ENCODE peak calls at places on chromosomes 11 and 22, in six cellular contexts. T is CD8-positive, alpha-beta memory T cell; Z is WERI-Rb-1; Y is upper lobe of right lung; B is pancreas; P is body of pancreas. N is an unnamed sample. For H3K36me3, the result is how much of the 10 kb centered on the place peaks cover.

GRCh38 chr11:135027461-135027860 is 615.4 kb upstream of the B3GAT1 start:
- DNase-seq in T (no peak), Z (no peak), Y (no peak), B (peak), P (peak), N (no peak)

GRCh38 chr22:17105143-17106129 is 15.7 kb downstream of the TMEM121B start:
- DNase-seq in T (no peak), Z (no peak), Y (peak), B (no peak), P (no peak), N (no peak)

GRCh38 chr11:95520765-95521542 is 268.6 kb downstream of the FAM76B start:
- DNase-seq in T (no peak), Z (no peak), Y (no peak), B (no peak), P (no peak), N (peak)

GRCh38 chr11:33553486-33553885 is 147.1 kb downstream of the C11orf91 start:
- DNase-seq in T (no peak), Z (no peak), Y (no peak), B (no peak), P (no peak), N (no peak)

GRCh38 chr11:104653011-104653806 is 245.1 kb downstream of the CASP12 start:
- DNase-seq in T (peak), Z (no peak), Y (no peak), B (no peak), P (peak), N (no peak)

GRCh38 chr22:34992672-34993071 is 73.3 kb upstream of the ISX start:
- DNase-seq in T (no peak), Z (no peak), Y (no peak), B (no peak), P (no peak), N (no peak)

GRCh38 chr22:48250937-48251530 is 1488.6 kb downstream of the TBC1D22A start:
- DNase-seq in T (no peak), Z (no peak), Y (no peak), B (no peak), P (no peak), N (no peak)

GRCh38 chr11:73227571-73228211 is 9.6 kb downstream of the P2RY2 start:
- DNase-seq in T (no peak), Z (no peak), Y (peak), B (peak), P (peak), N (peak)

GRCh38 chr11:101478587-101479375 is 105.0 kb downstream of the TRPC6 start:
- DNase-seq in T (no peak), Z (peak), Y (no peak), B (no peak), P (no peak), N (no peak)

GRCh38 chr11:70400643-70401042 is 2.3 kb downstream of the CTTN start:
- DNase-seq in T (no peak), Z (no peak), Y (no peak), B (no peak), P (no peak), N (no peak)
- H3K4me3 ChIP-seq in T (no peak), Z (no peak), Y (no peak), B (no peak), P (no peak), N (no peak)

GRCh38 chr11:71477637-71478011 is 24.6 kb downstream of the NADSYN1 start:
- DNase-seq in T (no peak), Z (no peak), Y (no peak), B (no peak), P (no peak), N (no peak)
- H3K36me3 ChIP-seq in T (under half), Z (under half), Y (half or more), B (under half), P (under half), N (under half)

GRCh38 chr11:61555051-61555969 is 25.6 kb downstream of the SYT7 start:
- DNase-seq in T (no peak), Z (peak), Y (no peak), B (no peak), P (no peak), N (no peak)
- H3K4me3 ChIP-seq in T (no peak), Z (peak), Y (no peak), B (no peak), P (no peak), N (no peak)

GRCh38 chr22:31683181-31684105 is 21.4 kb upstream of the PISD start:
- DNase-seq in T (no peak), Z (no peak), Y (no peak), B (no peak), P (no peak), N (peak)
- H3K36me3 ChIP-seq in T (under half), Z (under half), Y (half or more), B (under half), P (under half), N (under half)

GRCh38 chr22:38017272-38017920 is 33.0 kb upstream of the SOX10 start:
- DNase-seq in T (no peak), Z (no peak), Y (peak), B (peak), P (peak), N (no peak)
- H3K4me3 ChIP-seq in T (no peak), Z (no peak), Y (no peak), B (no peak), P (no peak), N (no peak)

DNA sequence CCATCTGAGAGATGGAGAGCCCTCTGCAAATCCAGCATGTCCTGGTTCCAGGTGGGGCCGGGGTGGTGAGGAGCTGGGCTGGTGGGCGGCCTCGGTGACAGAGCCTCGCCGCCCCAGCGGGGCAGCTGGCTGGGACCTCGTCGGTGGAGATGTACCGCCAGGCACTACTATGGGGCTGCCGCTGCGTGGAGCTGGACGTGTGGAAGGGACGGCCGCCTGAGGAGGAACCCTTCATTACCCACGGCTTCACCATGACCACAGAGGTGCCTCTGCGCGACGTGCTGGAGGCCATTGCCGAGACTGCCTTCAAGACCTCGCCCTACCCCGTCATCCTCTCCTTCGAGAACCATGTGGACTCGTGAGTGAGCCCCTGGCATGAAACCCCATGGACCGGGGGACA is 7.0 kb downstream of the PLCB3 start:
- DNase-seq in T (no peak), Z (no peak), Y (no peak), B (no peak), P (no peak), N (no peak)
- H3K36me3 ChIP-seq in T (under half), Z (half or more), Y (half or more), B (under half), P (under half), N (half or more)